ENCODE peak calls at places on chromosomes 11 and 22, in six cellular contexts. One of them, this sample, is unnamed.
A peak's percentile ranks its signal among the peaks of the same experiment; 100 is the strongest.

GRCh38 chr11:89327885-89328284 is 150.2 kb downstream of the TYR start:
- DNase-seq in HL-60: no peak
- DNase-seq in IMR-90: no peak
- DNase-seq in pancreas: no peak
- DNase-seq in heart left ventricle: no peak
- DNase-seq in endothelial cell of umbilical vein: no peak
- DNase-seq in this sample: no peak

GRCh38 chr22:37334859-37335818 is 52.8 kb downstream of the CYTH4 start:
- DNase-seq in HL-60: no peak
- DNase-seq in IMR-90: no peak
- DNase-seq in pancreas: no peak
- DNase-seq in heart left ventricle: no peak
- DNase-seq in endothelial cell of umbilical vein: no peak
- DNase-seq in this sample: no peak

GRCh38 chr11:59923813-59924212 is 14.4 kb upstream of the OOSP1 start:
- DNase-seq in HL-60: no peak
- DNase-seq in IMR-90: no peak
- DNase-seq in pancreas: no peak
- DNase-seq in heart left ventricle: no peak
- DNase-seq in endothelial cell of umbilical vein: no peak
- DNase-seq in this sample: no peak

GRCh38 chr11:8229299-8230177 is 34.1 kb downstream of the LMO1 start:
- DNase-seq in HL-60: no peak
- DNase-seq in IMR-90: no peak
- DNase-seq in pancreas: peak; percentile 59
- DNase-seq in heart left ventricle: peak; percentile 57
- DNase-seq in endothelial cell of umbilical vein: no peak
- DNase-seq in this sample: no peak

GRCh38 chr22:46537946-46538815 is 761 bp upstream of the CELSR1 start:
- DNase-seq in HL-60: no peak
- DNase-seq in IMR-90: peak; percentile 27
- DNase-seq in pancreas: no peak
- DNase-seq in heart left ventricle: no peak
- DNase-seq in endothelial cell of umbilical vein: no peak
- DNase-seq in this sample: no peak

GRCh38 chr11:34063061-34063795 is 11.7 kb downstream of the CAPRIN1 start:
- DNase-seq in HL-60: no peak
- DNase-seq in IMR-90: peak; percentile 7
- DNase-seq in pancreas: no peak
- DNase-seq in heart left ventricle: no peak
- DNase-seq in endothelial cell of umbilical vein: no peak
- DNase-seq in this sample: no peak

GRCh38 chr11:48169259-48169658 is 47.4 kb upstream of the OR4B1 start:
- DNase-seq in HL-60: no peak
- DNase-seq in IMR-90: no peak
- DNase-seq in pancreas: no peak
- DNase-seq in heart left ventricle: no peak
- DNase-seq in endothelial cell of umbilical vein: no peak
- DNase-seq in this sample: no peak

GRCh38 chr22:46592390-46592872 is 27.8 kb upstream of the GRAMD4 start:
- DNase-seq in HL-60: no peak
- DNase-seq in IMR-90: peak; percentile 71
- DNase-seq in pancreas: peak; percentile 53
- DNase-seq in heart left ventricle: peak; percentile 74
- DNase-seq in endothelial cell of umbilical vein: peak; percentile 37
- DNase-seq in this sample: peak; percentile 53

GRCh38 chr22:44023404-44024287 is 456 bp upstream of the PARVB start:
- DNase-seq in HL-60: no peak
- DNase-seq in IMR-90: peak; percentile 12
- DNase-seq in pancreas: peak; percentile 42
- DNase-seq in heart left ventricle: peak; percentile 75
- DNase-seq in endothelial cell of umbilical vein: peak; percentile 51
- DNase-seq in this sample: no peak

GRCh38 chr11:130904380-130904779 is 11.9 kb downstream of the SNX19 start:
- DNase-seq in HL-60: no peak
- DNase-seq in IMR-90: no peak
- DNase-seq in pancreas: no peak
- DNase-seq in heart left ventricle: no peak
- DNase-seq in endothelial cell of umbilical vein: no peak
- DNase-seq in this sample: no peak

GRCh38 chr11:1335811-1336761 is 26.7 kb upstream of the TOLLIP start:
- DNase-seq in HL-60: peak; percentile 87
- DNase-seq in IMR-90: peak; percentile 71
- DNase-seq in pancreas: peak; percentile 40
- DNase-seq in heart left ventricle: peak; percentile 68
- DNase-seq in endothelial cell of umbilical vein: no peak
- DNase-seq in this sample: peak; percentile 66

GRCh38 chr11:44470849-44471248 is 94.6 kb upstream of the CD82 start:
- DNase-seq in HL-60: no peak
- DNase-seq in IMR-90: no peak
- DNase-seq in pancreas: no peak
- DNase-seq in heart left ventricle: peak; percentile 54
- DNase-seq in endothelial cell of umbilical vein: no peak
- DNase-seq in this sample: no peak
- H3K4me3 ChIP-seq in HL-60: no peak overlapping the region
- H3K4me3 ChIP-seq in IMR-90: no peak overlapping the region
- H3K4me3 ChIP-seq in pancreas: no peak overlapping the region
- H3K4me3 ChIP-seq in heart left ventricle: no peak overlapping the region
- H3K4me3 ChIP-seq in endothelial cell of umbilical vein: no peak overlapping the region
- H3K4me3 ChIP-seq in this sample: no peak overlapping the region

GRCh38 chr11:79173615-79174014 is 267.2 kb downstream of the TENM4 start:
- DNase-seq in HL-60: no peak
- DNase-seq in IMR-90: peak; percentile 77
- DNase-seq in pancreas: no peak
- DNase-seq in heart left ventricle: peak; percentile 41
- DNase-seq in endothelial cell of umbilical vein: no peak
- DNase-seq in this sample: peak; percentile 73

GRCh38 chr11:79179087-79179486 is 261.7 kb downstream of the TENM4 start:
- DNase-seq in HL-60: no peak
- DNase-seq in IMR-90: peak; percentile 49
- DNase-seq in pancreas: no peak
- DNase-seq in heart left ventricle: no peak
- DNase-seq in endothelial cell of umbilical vein: no peak
- DNase-seq in this sample: no peak

GRCh38 chr11:79168530-79169110 is 272.2 kb downstream of the TENM4 start:
- DNase-seq in HL-60: no peak
- DNase-seq in IMR-90: no peak
- DNase-seq in pancreas: no peak
- DNase-seq in heart left ventricle: no peak
- DNase-seq in endothelial cell of umbilical vein: no peak
- DNase-seq in this sample: no peak

GRCh38 chr11:79170289-79170688 is 270.5 kb downstream of the TENM4 start:
- DNase-seq in HL-60: no peak
- DNase-seq in IMR-90: peak; percentile 17
- DNase-seq in pancreas: no peak
- DNase-seq in heart left ventricle: no peak
- DNase-seq in endothelial cell of umbilical vein: no peak
- DNase-seq in this sample: no peak

DNA sequence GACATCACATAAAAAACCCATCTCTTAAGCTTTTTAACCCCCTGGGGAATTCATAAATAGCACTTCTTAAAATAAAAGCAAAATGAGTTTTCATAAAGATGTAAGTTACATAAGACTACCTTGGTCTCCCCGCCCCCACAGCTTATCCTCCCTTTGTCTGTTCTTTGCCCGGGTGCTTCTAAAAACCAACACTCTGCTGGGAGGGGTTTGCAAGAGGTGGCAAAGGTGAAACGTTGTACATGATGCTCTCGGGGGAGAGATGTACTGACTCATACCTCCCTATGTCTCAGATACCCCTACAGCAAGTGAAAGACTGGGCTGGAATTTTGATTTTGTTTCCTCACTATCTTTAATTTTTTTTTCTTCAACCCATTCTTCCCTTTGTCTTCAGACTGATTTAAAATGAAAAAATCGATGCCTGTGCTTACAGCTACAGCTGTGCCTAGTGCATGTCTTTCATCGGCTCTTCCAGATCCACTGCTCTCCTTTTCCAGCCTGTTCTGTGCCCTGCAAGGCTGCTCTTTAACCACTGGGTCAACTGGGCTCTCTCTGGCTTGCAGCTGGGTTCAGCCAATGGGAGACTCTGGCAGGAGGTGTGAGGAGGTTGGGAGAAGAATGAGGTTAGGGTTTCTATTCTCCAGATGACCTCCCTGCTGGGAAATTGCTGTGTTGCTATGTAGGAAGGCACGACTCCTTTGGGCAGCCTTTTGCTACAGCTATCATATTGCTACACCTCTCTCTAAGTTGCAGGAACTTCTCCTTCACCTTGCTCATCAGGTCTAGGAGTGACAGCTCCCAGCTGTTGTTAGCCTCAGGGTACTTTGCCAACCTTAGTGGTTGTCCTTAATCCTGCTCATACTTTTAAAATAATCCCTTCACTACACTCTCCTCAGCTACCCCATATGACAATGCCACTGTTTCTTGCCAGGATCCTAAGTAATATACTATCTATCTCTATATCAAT is 266.5 kb downstream of the TENM4 start:
- DNase-seq in HL-60: no peak
- DNase-seq in IMR-90: peak; percentile 25
- DNase-seq in pancreas: no peak
- DNase-seq in heart left ventricle: no peak
- DNase-seq in endothelial cell of umbilical vein: no peak
- DNase-seq in this sample: peak; percentile 70
- H3K4me3 ChIP-seq in HL-60: no peak overlapping the region
- H3K4me3 ChIP-seq in IMR-90: no peak overlapping the region
- H3K4me3 ChIP-seq in pancreas: no peak overlapping the region
- H3K4me3 ChIP-seq in heart left ventricle: no peak overlapping the region
- H3K4me3 ChIP-seq in endothelial cell of umbilical vein: no peak overlapping the region
- H3K4me3 ChIP-seq in this sample: no peak overlapping the region

GRCh38 chr11:62621027-62621566 is 689 bp downstream of the B3GAT3 start:
- DNase-seq in HL-60: no peak
- DNase-seq in IMR-90: no peak
- DNase-seq in pancreas: no peak
- DNase-seq in heart left ventricle: no peak
- DNase-seq in endothelial cell of umbilical vein: no peak
- DNase-seq in this sample: no peak

GRCh38 chr11:62627718-62628117 is 5.9 kb upstream of the B3GAT3 start:
- DNase-seq in HL-60: no peak
- DNase-seq in IMR-90: no peak
- DNase-seq in pancreas: no peak
- DNase-seq in heart left ventricle: no peak
- DNase-seq in endothelial cell of umbilical vein: no peak
- DNase-seq in this sample: no peak

GRCh38 chr11:62621567-62622470 is at the start of gene B3GAT3:
- DNase-seq in HL-60: peak; percentile 99
- DNase-seq in IMR-90: peak; percentile 98
- DNase-seq in pancreas: peak; percentile 98
- DNase-seq in heart left ventricle: peak; percentile 99
- DNase-seq in endothelial cell of umbilical vein: peak; percentile 96
- DNase-seq in this sample: peak; percentile 94

DNA sequence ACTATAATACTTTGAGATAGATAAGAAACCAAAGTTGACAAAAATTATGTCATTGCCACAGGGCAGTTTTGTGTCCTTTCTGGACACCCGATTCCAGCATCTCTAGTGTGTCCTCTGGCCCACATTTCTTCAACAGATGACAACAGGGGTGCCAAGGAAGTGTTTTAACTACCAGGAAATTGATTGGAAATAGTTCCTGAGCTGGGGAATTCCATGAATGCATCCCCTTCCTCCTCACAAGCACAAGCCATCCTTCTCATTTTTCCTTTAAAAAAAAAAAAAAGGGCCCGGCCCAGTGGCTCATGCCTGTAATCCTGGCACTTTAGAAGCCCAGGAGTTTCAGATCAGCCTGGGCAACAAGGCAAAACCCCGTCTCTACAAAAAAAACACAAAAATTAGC is 690 bp upstream of the B3GAT3 start:
- DNase-seq in HL-60: no peak
- DNase-seq in IMR-90: no peak
- DNase-seq in pancreas: no peak
- DNase-seq in heart left ventricle: no peak
- DNase-seq in endothelial cell of umbilical vein: no peak
- DNase-seq in this sample: no peak
- H3K4me3 ChIP-seq in HL-60: peak overlapping the region; percentile 70
- H3K4me3 ChIP-seq in IMR-90: no peak overlapping the region
- H3K4me3 ChIP-seq in pancreas: no peak overlapping the region
- H3K4me3 ChIP-seq in heart left ventricle: peak overlapping the region; percentile 84
- H3K4me3 ChIP-seq in endothelial cell of umbilical vein: no peak overlapping the region
- H3K4me3 ChIP-seq in this sample: peak overlapping the region; percentile 82

GRCh38 chr11:19432370-19433163 is 191.8 kb upstream of the E2F8 start:
- DNase-seq in HL-60: no peak
- DNase-seq in IMR-90: peak; percentile 94
- DNase-seq in pancreas: no peak
- DNase-seq in heart left ventricle: no peak
- DNase-seq in endothelial cell of umbilical vein: no peak
- DNase-seq in this sample: peak; percentile 91
- H3K4me3 ChIP-seq in HL-60: no peak overlapping the region
- H3K4me3 ChIP-seq in IMR-90: no peak overlapping the region
- H3K4me3 ChIP-seq in pancreas: no peak overlapping the region
- H3K4me3 ChIP-seq in heart left ventricle: no peak overlapping the region
- H3K4me3 ChIP-seq in endothelial cell of umbilical vein: no peak overlapping the region
- H3K4me3 ChIP-seq in this sample: no peak overlapping the region

GRCh38 chr11:65859134-65859811 is 960 bp upstream of the MUS81 start:
- DNase-seq in HL-60: peak; percentile 98
- DNase-seq in IMR-90: peak; percentile 98
- DNase-seq in pancreas: peak; percentile 98
- DNase-seq in heart left ventricle: peak; percentile 100
- DNase-seq in endothelial cell of umbilical vein: peak; percentile 98
- DNase-seq in this sample: peak; percentile 94
- H3K4me3 ChIP-seq in HL-60: peak overlapping the region; percentile 91
- H3K4me3 ChIP-seq in IMR-90: peak overlapping the region; percentile 95
- H3K4me3 ChIP-seq in pancreas: peak overlapping the region; percentile 18
- H3K4me3 ChIP-seq in heart left ventricle: peak overlapping the region; percentile 100
- H3K4me3 ChIP-seq in endothelial cell of umbilical vein: peak overlapping the region; percentile 71
- H3K4me3 ChIP-seq in this sample: peak overlapping the region; percentile 97

GRCh38 chr11:111535281-111535680 is 5.2 kb upstream of the LAYN start:
- DNase-seq in HL-60: no peak
- DNase-seq in IMR-90: no peak
- DNase-seq in pancreas: no peak
- DNase-seq in heart left ventricle: no peak
- DNase-seq in endothelial cell of umbilical vein: no peak
- DNase-seq in this sample: no peak

GRCh38 chr11:111530091-111530490 is 10.4 kb upstream of the LAYN start:
- DNase-seq in HL-60: no peak
- DNase-seq in IMR-90: no peak
- DNase-seq in pancreas: no peak
- DNase-seq in heart left ventricle: no peak
- DNase-seq in endothelial cell of umbilical vein: no peak
- DNase-seq in this sample: no peak

GRCh38 chr11:111531687-111532364 is 8.7 kb upstream of the LAYN start:
- DNase-seq in HL-60: no peak
- DNase-seq in IMR-90: peak; percentile 95
- DNase-seq in pancreas: no peak
- DNase-seq in heart left ventricle: no peak
- DNase-seq in endothelial cell of umbilical vein: no peak
- DNase-seq in this sample: peak; percentile 82

GRCh38 chr11:111531156-111531555 is 9.4 kb upstream of the LAYN start:
- DNase-seq in HL-60: no peak
- DNase-seq in IMR-90: peak; percentile 67
- DNase-seq in pancreas: no peak
- DNase-seq in heart left ventricle: no peak
- DNase-seq in endothelial cell of umbilical vein: no peak
- DNase-seq in this sample: no peak

DNA sequence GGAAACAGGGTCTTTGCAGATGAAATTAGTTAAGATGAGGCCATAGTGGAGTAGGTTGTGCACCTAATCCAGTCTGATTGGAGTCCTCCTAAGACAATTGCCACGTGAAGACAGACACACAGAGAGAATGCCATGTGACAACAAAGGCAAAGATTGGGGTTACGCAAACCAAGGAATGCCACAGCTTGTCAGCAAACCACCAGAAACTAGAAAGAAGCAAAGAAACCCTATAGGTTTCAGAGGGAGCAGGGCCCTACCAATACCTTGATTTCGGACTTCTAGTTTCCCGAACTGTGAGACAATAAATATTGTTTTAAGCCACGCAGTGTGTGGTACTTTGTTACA is 8.2 kb upstream of the LAYN start:
- DNase-seq in HL-60: no peak
- DNase-seq in IMR-90: no peak
- DNase-seq in pancreas: no peak
- DNase-seq in heart left ventricle: no peak
- DNase-seq in endothelial cell of umbilical vein: no peak
- DNase-seq in this sample: no peak
- H3K4me3 ChIP-seq in HL-60: no peak overlapping the region
- H3K4me3 ChIP-seq in IMR-90: no peak overlapping the region
- H3K4me3 ChIP-seq in pancreas: no peak overlapping the region
- H3K4me3 ChIP-seq in heart left ventricle: no peak overlapping the region
- H3K4me3 ChIP-seq in endothelial cell of umbilical vein: no peak overlapping the region
- H3K4me3 ChIP-seq in this sample: no peak overlapping the region